ENCODE peak calls at places on chromosomes 7 and 10, in five cellular contexts. U is left lung, F is astrocyte, N is A549, R is Caco-2. V is an unnamed sample. For H3K4me1, the result is how much of the 10 kb centered on the place peaks cover.

GRCh38 chr10:30043476-30044270 is 15.7 kb downstream of the JCAD start:
- DNase-seq in U (no peak), F (no peak), N (no peak), R (no peak), V (no peak)

GRCh38 chr10:14653271-14654161 is 121.2 kb downstream of the FAM107B start:
- DNase-seq in U (no peak), F (peak), N (peak), R (peak), V (no peak)

GRCh38 chr10:133182190-133182589 is 22.2 kb downstream of the KNDC1 start:
- DNase-seq in U (peak), F (no peak), N (no peak), R (no peak), V (no peak)

GRCh38 chr7:36228039-36228438 is 75.0 kb downstream of the EEPD1 start:
- DNase-seq in U (no peak), F (no peak), N (peak), R (no peak), V (no peak)

GRCh38 chr10:131759347-131759746 is 141.5 kb upstream of the PPP2R2D start:
- DNase-seq in U (no peak), F (no peak), N (no peak), R (no peak), V (no peak)

GRCh38 chr10:29557665-29558064 is 77.1 kb downstream of the SVIL start:
- DNase-seq in U (no peak), F (no peak), N (no peak), R (no peak), V (no peak)

GRCh38 chr7:100583132-100584045 is 2.5 kb downstream of the LRCH4 start:
- DNase-seq in U (peak), F (no peak), N (no peak), R (no peak), V (peak)

GRCh38 chr7:153432056-153432455 is 620.1 kb upstream of the DPP6 start:
- DNase-seq in U (no peak), F (no peak), N (peak), R (peak), V (no peak)

GRCh38 chr10:3784510-3785250 is at the start of gene KLF6:
- DNase-seq in U (no peak), F (no peak), N (peak), R (no peak), V (peak)

GRCh38 chr7:36279251-36279925 is 110.3 kb upstream of the ANLN start:
- DNase-seq in U (no peak), F (no peak), N (no peak), R (no peak), V (no peak)

GRCh38 chr7:79459381-79459780 is 5.9 kb upstream of the MAGI2 start:
- DNase-seq in U (no peak), F (no peak), N (no peak), R (no peak), V (no peak)

GRCh38 chr10:12501851-12502525 is 152.6 kb downstream of the CAMK1D start:
- DNase-seq in U (no peak), F (no peak), N (no peak), R (peak), V (no peak)

GRCh38 chr10:48491422-48492139 is 113.3 kb downstream of the ARHGAP22 start:
- DNase-seq in U (no peak), F (no peak), N (no peak), R (no peak), V (peak)

GRCh38 chr10:75428434-75429158 is 2.8 kb upstream of the LRMDA start:
- DNase-seq in U (no peak), F (peak), N (peak), R (no peak), V (no peak)

GRCh38 chr7:116802784-116803183 is 59.6 kb upstream of the CAPZA2 start:
- DNase-seq in U (no peak), F (peak), N (peak), R (peak), V (peak)

GRCh38 chr10:79096514-79096913 is 27.7 kb downstream of the ZMIZ1 start:
- DNase-seq in U (no peak), F (no peak), N (no peak), R (no peak), V (no peak)

GRCh38 chr10:113617086-113617485 is 46.8 kb downstream of the NRAP start:
- DNase-seq in U (no peak), F (no peak), N (no peak), R (no peak), V (no peak)

GRCh38 chr7:76000566-76000965 is 6.2 kb upstream of the TMEM120A start:
- DNase-seq in U (no peak), F (no peak), N (no peak), R (no peak), V (no peak)

GRCh38 chr10:108388716-108389115 is 1224.2 kb upstream of the SORCS1 start:
- DNase-seq in U (no peak), F (peak), N (no peak), R (no peak), V (no peak)

GRCh38 chr7:93265220-93265619 is 33.1 kb downstream of the VPS50 start:
- DNase-seq in U (no peak), F (no peak), N (no peak), R (no peak), V (no peak)

GRCh38 chr10:44587488-44588140 is 202.7 kb upstream of the CXCL12 start:
- DNase-seq in U (no peak), F (no peak), N (no peak), R (no peak), V (no peak)

DNA sequence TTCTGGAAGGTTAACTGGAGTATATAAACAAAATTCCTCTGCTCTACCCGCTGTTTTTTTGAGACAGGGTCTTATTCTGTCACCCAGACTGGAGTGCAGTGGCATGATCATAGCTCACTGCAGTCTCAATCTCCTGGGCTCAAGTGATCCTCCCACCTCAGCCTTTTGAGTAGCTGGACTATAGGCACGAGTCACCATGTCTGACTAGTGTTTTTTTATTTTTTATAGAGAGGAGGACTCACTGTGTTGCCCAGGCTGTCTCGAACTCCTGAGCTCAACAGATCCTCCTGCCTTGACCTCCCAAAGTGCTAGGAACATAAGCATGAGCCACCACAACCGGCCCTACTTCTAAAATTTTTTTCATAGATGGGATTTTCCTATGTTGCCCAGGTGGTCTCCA is 2.2 kb downstream of the RAB18 start:
- DNase-seq in U (no peak), F (no peak), N (no peak), R (no peak), V (no peak)
- H3K4me1 ChIP-seq in U (under half), F (under half), N (under half), R (under half), V (under half)

GRCh38 chr10:103585011-103585405 is 91.5 kb downstream of the NEURL1 start:
- DNase-seq in U (no peak), F (no peak), N (no peak), R (no peak), V (no peak)
- H3K4me3 ChIP-seq in U (peak), F (no peak), N (no peak), R (no peak), V (no peak)

DNA sequence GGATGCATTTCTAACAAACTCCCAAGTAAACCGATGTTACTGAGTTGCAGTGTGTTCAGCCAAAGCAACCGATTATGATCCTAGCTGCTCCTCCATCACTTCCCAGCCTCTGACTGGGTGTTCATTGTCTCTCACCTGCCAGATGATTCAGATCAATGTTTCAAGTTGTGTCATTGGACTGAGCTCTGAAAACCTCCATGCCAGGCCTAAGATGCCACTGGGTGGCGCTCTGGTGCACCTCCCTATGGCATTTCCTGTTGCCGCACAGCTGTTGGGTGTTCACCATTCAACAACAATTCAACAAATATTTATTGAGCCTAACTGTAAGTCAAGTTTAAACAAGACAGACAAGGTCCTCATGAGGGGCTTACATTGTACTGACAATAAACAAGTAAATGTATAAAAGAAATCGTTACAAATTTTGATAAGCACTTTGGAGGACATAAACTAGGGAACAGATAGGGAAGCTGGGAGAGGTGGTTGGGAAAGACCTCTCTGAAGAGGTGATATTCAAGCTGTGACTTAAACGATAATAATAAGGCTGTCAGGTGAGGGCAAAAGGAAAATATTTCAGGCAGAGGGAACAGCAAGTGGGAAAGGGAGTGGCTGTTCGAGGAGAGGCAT is 22.8 kb downstream of the RGR start:
- DNase-seq in U (no peak), F (peak), N (peak), R (peak), V (peak)
- TF ChIP-seq CTCF in U (peak), F (peak), N (peak), R (peak), V (peak)

GRCh38 chr10:124730790-124731189 is 13.4 kb downstream of the FAM53B start:
- DNase-seq in U (no peak), F (no peak), N (no peak), R (no peak), V (peak)
- H3K4me1 ChIP-seq in U (half or more), F (under half), N (under half), R (under half), V (half or more)

GRCh38 chr7:106120500-106120899 is 8.4 kb upstream of the SYPL1 start:
- DNase-seq in U (no peak), F (no peak), N (no peak), R (no peak), V (no peak)
- H3K4me3 ChIP-seq in U (no peak), F (no peak), N (no peak), R (no peak), V (no peak)

DNA sequence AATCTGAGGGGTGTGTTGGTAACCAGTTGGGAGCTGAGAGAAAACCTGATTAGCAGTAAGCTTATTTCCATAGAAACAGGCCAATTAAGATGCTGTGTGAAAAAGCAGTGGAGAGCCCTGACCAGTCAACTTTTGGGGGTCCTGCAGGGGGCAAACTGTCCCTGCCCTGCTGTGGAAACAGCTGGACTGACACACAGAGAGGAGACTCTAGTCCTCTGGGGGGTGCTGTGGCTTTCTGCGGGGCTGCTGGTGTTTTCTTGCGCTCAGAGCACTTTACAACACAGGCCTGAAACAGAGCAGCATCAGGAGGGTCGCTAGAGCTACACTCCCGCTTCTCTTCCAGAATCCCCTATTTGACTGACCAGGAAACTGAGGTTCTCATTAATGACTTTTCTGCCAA is 546.9 kb upstream of the GALNT17 start:
- DNase-seq in U (no peak), F (no peak), N (no peak), R (no peak), V (no peak)
- TF ChIP-seq CTCF in U (no peak), F (no peak), N (no peak), R (no peak), V (peak)

V was measured in DND-41.